ENCODE peak calls at places on chromosomes 13 and 19, in seven cellular contexts. I is EL; V is H9; C is stimulated activated CD8-positive, alpha-beta memory T cell treated with anti-CD3 and anti-CD28 coated beads, Interleukin-2, amount 100 ng/mL, for 48 hours; Z is Calu3; D is ELF-1; Y is astrocyte of the spinal cord. H is an unnamed sample.
A peak's percentile ranks its signal among the peaks of the same experiment; 100 is the strongest.

GRCh38 chr19:36008336-36008978 is at the start of gene SYNE4:
- DNase-seq in Z (peak; percentile 82), I (no peak), V (peak; percentile 94), C (no peak), D (peak; percentile 79), Y (no peak), H (no peak)

GRCh38 chr13:36030670-36031331 is 100.4 kb downstream of the DCLK1 start:
- DNase-seq in V (no peak), C (no peak), Z (no peak), Y (peak; percentile 95), I (no peak), D (no peak), H (peak; percentile 38)

GRCh38 chr13:21674271-21675009 is 3.6 kb downstream of the FGF9 start:
- DNase-seq in I (no peak), Z (no peak), Y (no peak), C (no peak), D (peak; percentile 27), V (peak; percentile 40), H (no peak)

GRCh38 chr19:31378404-31378803 is 29.2 kb upstream of the TSHZ3 start:
- DNase-seq in Z (no peak), V (no peak), Y (peak; percentile 95), I (peak; percentile 80), D (no peak), C (no peak), H (peak; percentile 92)

GRCh38 chr13:79794936-79795335 is 314.0 kb downstream of the NDFIP2 start:
- DNase-seq in V (no peak), D (no peak), I (no peak), Y (no peak), Z (no peak), C (no peak), H (no peak)

GRCh38 chr13:98798849-98799645 is 46.6 kb upstream of the SLC15A1 start:
- DNase-seq in V (no peak), I (peak; percentile 66), D (no peak), C (no peak), Z (no peak), Y (peak; percentile 38), H (no peak)

GRCh38 chr19:11045536-11045935 is 43.7 kb upstream of the LDLR start:
- DNase-seq in Y (no peak), C (no peak), V (no peak), I (no peak), Z (no peak), D (no peak), H (no peak)

GRCh38 chr19:15869109-15869555 is 28.7 kb downstream of the CYP4F2 start:
- DNase-seq in Y (no peak), I (peak; percentile 26), V (no peak), D (peak; percentile 27), Z (peak; percentile 66), C (peak; percentile 11), H (peak; percentile 69)

GRCh38 chr19:34960940-34961679 is 2.9 kb downstream of the ZNF792 start:
- DNase-seq in Z (no peak), V (no peak), Y (no peak), C (no peak), D (no peak), I (peak; percentile 45), H (no peak)

GRCh38 chr19:50280074-50280473 is 49.1 kb downstream of the KCNC3 start:
- DNase-seq in V (no peak), D (no peak), Z (no peak), C (no peak), Y (no peak), I (no peak), H (no peak)

GRCh38 chr13:41011382-41011956 is 7.6 kb downstream of the ELF1 start:
- DNase-seq in Y (no peak), Z (no peak), I (no peak), V (no peak), D (no peak), C (no peak), H (no peak)

GRCh38 chr19:934865-935422 is 9.1 kb downstream of the ARID3A start:
- DNase-seq in Y (peak; percentile 70), C (no peak), D (no peak), I (no peak), V (no peak), Z (peak; percentile 86), H (peak; percentile 84)

GRCh38 chr13:43804461-43805070 is 17.8 kb upstream of the ENOX1 start:
- DNase-seq in I (peak; percentile 75), V (no peak), Y (peak; percentile 88), D (no peak), C (no peak), Z (peak; percentile 31), H (peak; percentile 62)

GRCh38 chr19:40549007-40549708 is 27.5 kb upstream of the SHKBP1 start:
- DNase-seq in C (peak; percentile 70), Z (peak; percentile 90), D (peak; percentile 92), V (peak; percentile 96), Y (peak; percentile 48), I (peak; percentile 50), H (no peak)

GRCh38 chr13:98524391-98524790 is 52.5 kb downstream of the STK24 start:
- DNase-seq in I (no peak), D (no peak), Y (peak; percentile 60), V (no peak), C (no peak), Z (no peak), H (no peak)

GRCh38 chr19:45577111-45577905 is 7.3 kb downstream of the OPA3 start:
- DNase-seq in D (peak; percentile 81), Z (peak; percentile 84), I (peak; percentile 92), Y (peak; percentile 90), C (no peak), V (no peak), H (peak; percentile 81)

GRCh38 chr19:35043906-35044305 is 2.4 kb downstream of the HPN start:
- DNase-seq in D (no peak), C (no peak), V (no peak), I (no peak), Z (no peak), Y (no peak), H (no peak)

GRCh38 chr19:49442354-49442753 is 1.0 kb upstream of the SLC17A7 start:
- DNase-seq in D (no peak), Y (no peak), C (no peak), Z (peak; percentile 32), I (peak; percentile 36), V (no peak), H (peak; percentile 35)

GRCh38 chr13:44867825-44868224 is 121.4 kb downstream of the NUFIP1 start:
- DNase-seq in D (no peak), V (no peak), I (no peak), C (no peak), Y (no peak), Z (no peak), H (no peak)

GRCh38 chr19:38044267-38045111 is 137.5 kb downstream of the SIPA1L3 start:
- DNase-seq in D (peak; percentile 58), Y (peak; percentile 61), Z (no peak), I (peak; percentile 69), V (no peak), C (no peak), H (no peak)

GRCh38 chr19:14561832-14562351 is 10.0 kb downstream of the NDUFB7 start:
- DNase-seq in V (peak; percentile 48), Y (no peak), I (no peak), C (no peak), D (peak; percentile 64), Z (no peak), H (peak; percentile 58)

GRCh38 chr19:41626877-41627276 is at the start of gene CEACAM4:
- DNase-seq in D (no peak), C (no peak), Y (no peak), Z (no peak), I (no peak), V (peak; percentile 13), H (no peak)

GRCh38 chr19:15427991-15428471 is 9.2 kb upstream of the AKAP8L start:
- DNase-seq in I (no peak), C (no peak), V (no peak), D (no peak), Z (no peak), Y (no peak), H (no peak)

GRCh38 chr13:108947551-108948030 is 318.2 kb downstream of the MYO16 start:
- DNase-seq in I (peak; percentile 25), C (no peak), Y (peak; percentile 54), D (no peak), V (no peak), Z (no peak), H (no peak)

GRCh38 chr19:6740589-6741348 is 1.3 kb downstream of the TRIP10 start:
- DNase-seq in Y (peak; percentile 37), C (no peak), Z (peak; percentile 65), I (peak; percentile 76), V (peak; percentile 69), D (peak; percentile 67), H (no peak)

GRCh38 chr19:50668416-50669318 is 19.4 kb downstream of the C19orf81 start:
- DNase-seq in C (no peak), Y (no peak), I (no peak), D (no peak), V (no peak), Z (no peak), H (no peak)

GRCh38 chr19:56071151-56071550 is 49.9 kb downstream of the ZNF787 start:
- DNase-seq in C (no peak), V (peak; percentile 49), I (no peak), Y (no peak), Z (peak; percentile 34), D (peak; percentile 32), H (no peak)

GRCh38 chr19:21430674-21431073 is 33.7 kb downstream of the ZNF493 start:
- DNase-seq in Z (no peak), D (no peak), Y (no peak), I (no peak), V (no peak), C (no peak), H (no peak)

GRCh38 chr13:29619995-29620394 is 24.5 kb upstream of the SLC7A1 start:
- DNase-seq in C (no peak), Z (no peak), Y (peak; percentile 29), D (no peak), I (peak; percentile 74), V (no peak), H (peak; percentile 53)

GRCh38 chr19:49149652-49150105 is 5.5 kb downstream of the HRC start:
- DNase-seq in Z (peak; percentile 66), D (peak; percentile 91), Y (peak; percentile 88), I (peak; percentile 82), C (no peak), V (peak; percentile 80), H (peak; percentile 42)

GRCh38 chr13:30052127-30052526 is 201.7 kb upstream of the UBL3 start:
- DNase-seq in D (peak; percentile 55), V (peak; percentile 76), I (no peak), Y (no peak), C (no peak), Z (no peak), H (no peak)

GRCh38 chr13:54110597-54110996 is 1082.0 kb downstream of the OLFM4 start:
- DNase-seq in Y (no peak), Z (no peak), V (no peak), C (no peak), D (no peak), I (no peak), H (no peak)

GRCh38 chr19:5020368-5020767 is 51.5 kb downstream of the KDM4B start:
- DNase-seq in Y (no peak), V (no peak), I (no peak), Z (no peak), D (no peak), C (no peak), H (no peak)

GRCh38 chr19:38430931-38431330 is 2.6 kb upstream of the RYR1 start:
- DNase-seq in D (no peak), V (no peak), Y (no peak), I (no peak), Z (no peak), C (no peak), H (no peak)

GRCh38 chr19:55402509-55402908 is 5.1 kb downstream of the UBE2S start:
- DNase-seq in Z (no peak), Y (no peak), I (no peak), V (no peak), C (no peak), D (no peak), H (no peak)

GRCh38 chr13:97573011-97573410 is 139.0 kb downstream of the RAP2A start:
- DNase-seq in C (no peak), I (no peak), Y (no peak), Z (no peak), D (peak; percentile 6), V (no peak), H (no peak)

GRCh38 chr19:17720487-17720839 is 1.2 kb downstream of the MAP1S start:
- DNase-seq in D (no peak), C (no peak), Z (no peak), V (no peak), Y (no peak), I (no peak), H (no peak)

H was measured in A172.